ENCODE peak calls at places on chromosomes 7 and 10, in five cellular contexts. A is thyroid gland, N is GM12878, V is esophagus muscularis mucosa, J is transverse colon. Z is an unnamed sample.

GRCh38 chr10:7363700-7364099 is 47.1 kb downstream of the SFMBT2 start:
- DNase-seq in N (no peak), V (no peak), J (no peak), A (no peak), Z (no peak)

GRCh38 chr7:124269774-124270173 is 236.9 kb upstream of the TMEM229A start:
- DNase-seq in J (no peak), A (no peak), N (no peak), V (no peak), Z (no peak)

GRCh38 chr7:375491-375821 is 85.5 kb downstream of the FOXL3 start:
- DNase-seq in A (peak; percentile 0), V (no peak), N (no peak), J (peak; percentile 5), Z (no peak)

GRCh38 chr7:87709258-87709657 is 81.1 kb downstream of the RUNDC3B start:
- DNase-seq in J (no peak), N (no peak), A (no peak), V (no peak), Z (no peak)

GRCh38 chr10:21292763-21293517 is 232.5 kb downstream of the SKIDA1 start:
- DNase-seq in J (peak; percentile 13), A (peak; percentile 85), N (no peak), V (no peak), Z (no peak)

GRCh38 chr7:117715784-117716445 is 157.3 kb downstream of the CTTNBP2 start:
- DNase-seq in A (peak; percentile 12), V (no peak), N (no peak), J (peak; percentile 35), Z (no peak)

GRCh38 chr10:12782537-12782936 is 219.0 kb downstream of the CCDC3 start:
- DNase-seq in N (no peak), J (peak; percentile 47), A (peak; percentile 18), V (no peak), Z (no peak)

GRCh38 chr10:11018830-11019692 is 1.4 kb downstream of the CELF2 start:
- DNase-seq in N (no peak), A (no peak), V (no peak), J (no peak), Z (no peak)

GRCh38 chr10:47147186-47147585 is 152.8 kb upstream of the GDF10 start:
- DNase-seq in A (no peak), N (no peak), J (no peak), V (no peak), Z (no peak)

GRCh38 chr10:61130366-61130765 is 186.4 kb upstream of the RHOBTB1 start:
- DNase-seq in A (no peak), N (no peak), J (no peak), V (no peak), Z (no peak)

DNA sequence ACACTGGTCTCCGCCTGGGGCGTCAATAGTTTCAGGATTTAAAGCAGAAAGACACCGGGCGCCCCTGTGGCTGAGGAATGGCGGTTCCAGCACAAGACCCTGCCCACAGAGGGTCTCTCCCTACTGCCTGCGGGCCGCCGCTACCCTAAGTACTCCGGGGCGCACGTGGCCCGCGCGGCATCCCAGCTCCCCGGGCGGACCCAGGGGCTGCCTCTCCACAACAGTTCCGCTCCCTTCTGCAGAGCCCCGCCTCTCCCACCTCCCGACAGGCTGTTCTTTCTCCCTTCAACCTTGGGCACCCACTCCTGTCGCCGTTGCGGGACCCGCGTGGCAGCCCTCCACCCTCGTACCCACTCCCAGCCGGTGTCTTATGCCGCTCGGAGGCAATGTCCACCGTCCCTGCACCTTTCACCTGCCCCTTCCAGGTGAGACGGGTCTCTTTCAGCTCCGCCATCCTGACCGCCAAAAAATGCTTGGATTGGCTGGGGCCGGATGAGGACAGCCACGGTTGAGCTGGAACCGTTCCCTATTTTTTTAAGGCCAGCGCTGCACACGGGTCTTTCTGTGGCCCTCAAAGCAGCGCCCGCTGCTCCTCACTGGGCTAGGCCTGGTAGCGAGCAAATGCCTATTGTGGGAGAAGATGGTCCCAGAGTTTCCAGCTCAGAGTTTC is 1.6 kb upstream of the NKX2-3 start:
- DNase-seq in N (no peak), A (no peak), J (peak; percentile 18), V (no peak), Z (no peak)
- H3K4me3 ChIP-seq in N (no peak overlapping the region), A (no peak overlapping the region), J (peak overlapping the region; percentile 33), V (peak overlapping the region; percentile 29), Z (peak overlapping the region; percentile 24)

DNA sequence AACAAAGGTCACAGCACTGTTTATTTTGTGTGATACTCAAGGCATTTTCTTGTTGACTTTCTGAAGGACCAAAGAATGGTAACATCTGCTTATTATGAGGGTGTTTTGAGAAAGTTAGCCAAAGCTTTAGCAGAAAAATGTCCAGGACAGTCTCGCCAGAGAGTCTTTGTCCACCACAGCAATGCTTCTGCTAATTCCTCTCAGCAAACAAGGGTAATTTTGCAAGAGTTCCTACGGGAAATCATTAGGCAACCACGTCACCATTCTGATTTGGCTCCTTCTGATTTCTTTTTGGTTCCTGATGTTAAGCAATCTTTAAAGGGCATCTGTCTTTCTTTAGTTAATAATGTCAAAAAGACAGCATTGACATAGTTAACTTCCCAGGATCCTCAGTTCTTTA is 639.3 kb upstream of the STEAP1 start:
- DNase-seq in J (no peak), V (no peak), N (no peak), A (no peak), Z (no peak)
- TF ChIP-seq POLR2A in J (no peak), V (no peak), N (no peak), A (no peak), Z (no peak)

GRCh38 chr7:106813705-106814305 is 51.3 kb upstream of the PIK3CG start:
- DNase-seq in A (no peak), J (no peak), N (no peak), V (no peak), Z (no peak)

GRCh38 chr7:106812027-106812643 is 52.9 kb upstream of the PIK3CG start:
- DNase-seq in V (no peak), N (no peak), J (no peak), A (no peak), Z (no peak)

GRCh38 chr7:106817098-106817497 is 48.0 kb upstream of the PIK3CG start:
- DNase-seq in J (no peak), N (no peak), A (no peak), V (peak; percentile 66), Z (no peak)

GRCh38 chr7:106811472-106811871 is 53.6 kb upstream of the PIK3CG start:
- DNase-seq in A (no peak), N (no peak), J (no peak), V (no peak), Z (no peak)

DNA sequence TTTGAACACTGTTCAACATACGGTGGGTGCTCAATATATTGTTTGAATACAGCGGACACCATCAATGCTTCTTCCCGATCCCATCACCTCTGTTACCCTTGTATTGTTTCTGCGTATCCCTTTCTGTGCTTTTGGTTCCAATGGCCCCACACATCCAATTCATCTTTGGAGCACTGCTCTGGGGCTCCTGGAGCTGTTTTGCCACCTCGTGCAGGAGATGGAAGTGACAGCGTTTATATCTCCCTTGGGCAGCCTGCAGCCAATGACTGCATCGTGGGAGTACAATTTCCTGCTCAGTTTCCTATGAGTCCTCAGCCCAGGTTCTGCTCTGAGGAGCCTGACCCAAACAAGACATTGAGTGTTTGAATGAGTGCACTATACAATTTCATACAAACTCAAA is 50.2 kb upstream of the PIK3CG start:
- DNase-seq in N (no peak), J (no peak), V (no peak), A (no peak), Z (no peak)
- H3K36me3 ChIP-seq in N (no peaks in the 10 kb centered on the region), J (no peaks in the 10 kb centered on the region), V (no peaks in the 10 kb centered on the region), A (no peaks in the 10 kb centered on the region), Z (no peaks in the 10 kb centered on the region)

GRCh38 chr7:139481364-139481763 is 2.1 kb downstream of the KLRG2 start:
- DNase-seq in V (no peak), N (no peak), A (no peak), J (no peak), Z (no peak)
- H3K4me3 ChIP-seq in V (no peak overlapping the region), N (no peak overlapping the region), A (peak overlapping the region; percentile 50), J (no peak overlapping the region), Z (no peak overlapping the region)

GRCh38 chr7:129144095-129144833 is at the start of gene TSPAN33:
- DNase-seq in A (peak; percentile 84), V (peak; percentile 96), J (peak; percentile 80), N (no peak), Z (no peak)
- TF ChIP-seq POLR2A in A (peak; percentile 51), V (no peak), J (no peak), N (peak; percentile 73), Z (no peak)

GRCh38 chr7:106255246-106255645 is 29.5 kb downstream of the NAMPT start:
- DNase-seq in N (no peak), V (no peak), A (no peak), J (no peak), Z (no peak)
- H3K36me3 ChIP-seq in N (peaks cover 27% of the 10 kb centered on the region), V (peaks cover 68% of the 10 kb centered on the region), A (peaks cover 11% of the 10 kb centered on the region), J (no peaks in the 10 kb centered on the region), Z (peaks cover 19% of the 10 kb centered on the region)